ENCODE peak calls at places on chromosomes 4 and X, in eight cellular contexts. One of them, this sample, is unnamed. For H3K9me3, the result is how much of the 10 kb centered on the place peaks cover.

GRCh38 chrX:23908219-23909003 is 605 bp downstream of the CXorf58 start:
- DNase-seq in tibial nerve: no peak
- DNase-seq in pancreas: no peak
- DNase-seq in vagina: no peak
- DNase-seq in ascending aorta: no peak
- DNase-seq in suprapubic skin: no peak
- DNase-seq in transverse colon: no peak
- DNase-seq in left ventricle myocardium inferior: no peak
- DNase-seq in this sample: no peak

GRCh38 chr4:134663742-134664141 is 462.2 kb upstream of the PABPC4L start:
- DNase-seq in tibial nerve: no peak
- DNase-seq in ascending aorta: no peak
- DNase-seq in pancreas: no peak
- DNase-seq in vagina: no peak
- DNase-seq in suprapubic skin: no peak
- DNase-seq in transverse colon: no peak
- DNase-seq in left ventricle myocardium inferior: no peak
- DNase-seq in this sample: no peak

GRCh38 chr4:176261481-176261880 is 7.5 kb downstream of the ASB5 start:
- DNase-seq in vagina: no peak
- DNase-seq in left ventricle myocardium inferior: no peak
- DNase-seq in pancreas: no peak
- DNase-seq in tibial nerve: no peak
- DNase-seq in suprapubic skin: no peak
- DNase-seq in ascending aorta: no peak
- DNase-seq in transverse colon: no peak
- DNase-seq in this sample: no peak

GRCh38 chr4:168531305-168531704 is 34.5 kb downstream of the PALLD start:
- DNase-seq in pancreas: no peak
- DNase-seq in tibial nerve: no peak
- DNase-seq in ascending aorta: no peak
- DNase-seq in left ventricle myocardium inferior: no peak
- DNase-seq in transverse colon: no peak
- DNase-seq in vagina: no peak
- DNase-seq in suprapubic skin: no peak
- DNase-seq in this sample: no peak

GRCh38 chr4:176002007-176002623 is 63.5 kb upstream of the WDR17 start:
- DNase-seq in left ventricle myocardium inferior: no peak
- DNase-seq in vagina: no peak
- DNase-seq in suprapubic skin: no peak
- DNase-seq in transverse colon: peak
- DNase-seq in ascending aorta: no peak
- DNase-seq in pancreas: peak
- DNase-seq in tibial nerve: no peak
- DNase-seq in this sample: no peak

GRCh38 chr4:55321707-55322264 is 24.3 kb upstream of the SRD5A3 start:
- DNase-seq in transverse colon: peak
- DNase-seq in vagina: no peak
- DNase-seq in ascending aorta: no peak
- DNase-seq in tibial nerve: peak
- DNase-seq in suprapubic skin: peak
- DNase-seq in pancreas: no peak
- DNase-seq in left ventricle myocardium inferior: peak
- DNase-seq in this sample: no peak

GRCh38 chr4:73086095-73086869 is 16.8 kb upstream of the COX18 start:
- DNase-seq in transverse colon: no peak
- DNase-seq in tibial nerve: no peak
- DNase-seq in vagina: no peak
- DNase-seq in suprapubic skin: no peak
- DNase-seq in pancreas: no peak
- DNase-seq in ascending aorta: no peak
- DNase-seq in left ventricle myocardium inferior: no peak
- DNase-seq in this sample: no peak

GRCh38 chr4:163681208-163681821 is 186.8 kb downstream of the TMA16 start:
- DNase-seq in tibial nerve: peak
- DNase-seq in left ventricle myocardium inferior: no peak
- DNase-seq in ascending aorta: no peak
- DNase-seq in vagina: no peak
- DNase-seq in transverse colon: no peak
- DNase-seq in pancreas: no peak
- DNase-seq in suprapubic skin: no peak
- DNase-seq in this sample: no peak

GRCh38 chrX:65750674-65751469 is 83.4 kb downstream of the MSN start:
- DNase-seq in left ventricle myocardium inferior: no peak
- DNase-seq in ascending aorta: no peak
- DNase-seq in transverse colon: peak
- DNase-seq in vagina: no peak
- DNase-seq in pancreas: no peak
- DNase-seq in suprapubic skin: no peak
- DNase-seq in tibial nerve: no peak
- DNase-seq in this sample: no peak

GRCh38 chrX:151505796-151506195 is 57.7 kb upstream of the PASD1 start:
- DNase-seq in left ventricle myocardium inferior: no peak
- DNase-seq in pancreas: no peak
- DNase-seq in vagina: no peak
- DNase-seq in suprapubic skin: no peak
- DNase-seq in transverse colon: no peak
- DNase-seq in tibial nerve: peak
- DNase-seq in ascending aorta: no peak
- DNase-seq in this sample: no peak

GRCh38 chr4:74845834-74846233 is 51.5 kb upstream of the BTC start:
- DNase-seq in pancreas: no peak
- DNase-seq in ascending aorta: no peak
- DNase-seq in transverse colon: no peak
- DNase-seq in suprapubic skin: no peak
- DNase-seq in tibial nerve: no peak
- DNase-seq in vagina: no peak
- DNase-seq in left ventricle myocardium inferior: no peak
- DNase-seq in this sample: no peak

GRCh38 chrX:41900321-41900720 is 23.0 kb downstream of the CASK start:
- DNase-seq in left ventricle myocardium inferior: no peak
- DNase-seq in transverse colon: no peak
- DNase-seq in ascending aorta: no peak
- DNase-seq in suprapubic skin: no peak
- DNase-seq in tibial nerve: no peak
- DNase-seq in vagina: no peak
- DNase-seq in pancreas: no peak
- DNase-seq in this sample: no peak
- H3K9me3 ChIP-seq in left ventricle myocardium inferior: under half
- H3K9me3 ChIP-seq in transverse colon: under half
- H3K9me3 ChIP-seq in ascending aorta: under half
- H3K9me3 ChIP-seq in suprapubic skin: under half
- H3K9me3 ChIP-seq in tibial nerve: under half
- H3K9me3 ChIP-seq in vagina: under half
- H3K9me3 ChIP-seq in pancreas: under half
- H3K9me3 ChIP-seq in this sample: under half

GRCh38 chr4:6873792-6874461 is 35.7 kb upstream of the TBC1D14 start:
- DNase-seq in ascending aorta: no peak
- DNase-seq in suprapubic skin: no peak
- DNase-seq in vagina: no peak
- DNase-seq in left ventricle myocardium inferior: peak
- DNase-seq in transverse colon: peak
- DNase-seq in pancreas: peak
- DNase-seq in tibial nerve: peak
- DNase-seq in this sample: peak

GRCh38 chr4:6869944-6870343 is 39.7 kb upstream of the TBC1D14 start:
- DNase-seq in tibial nerve: no peak
- DNase-seq in vagina: no peak
- DNase-seq in pancreas: no peak
- DNase-seq in suprapubic skin: no peak
- DNase-seq in left ventricle myocardium inferior: peak
- DNase-seq in ascending aorta: no peak
- DNase-seq in transverse colon: no peak
- DNase-seq in this sample: no peak

GRCh38 chr4:6875431-6875831 is 34.2 kb upstream of the TBC1D14 start:
- DNase-seq in pancreas: no peak
- DNase-seq in transverse colon: no peak
- DNase-seq in left ventricle myocardium inferior: peak
- DNase-seq in ascending aorta: peak
- DNase-seq in suprapubic skin: no peak
- DNase-seq in vagina: no peak
- DNase-seq in tibial nerve: peak
- DNase-seq in this sample: no peak

GRCh38 chr4:6876440-6876839 is 33.2 kb upstream of the TBC1D14 start:
- DNase-seq in vagina: no peak
- DNase-seq in suprapubic skin: no peak
- DNase-seq in tibial nerve: no peak
- DNase-seq in pancreas: no peak
- DNase-seq in transverse colon: no peak
- DNase-seq in left ventricle myocardium inferior: no peak
- DNase-seq in ascending aorta: no peak
- DNase-seq in this sample: no peak

GRCh38 chr4:6873291-6873690 is 36.3 kb upstream of the TBC1D14 start:
- DNase-seq in transverse colon: no peak
- DNase-seq in ascending aorta: no peak
- DNase-seq in pancreas: no peak
- DNase-seq in vagina: no peak
- DNase-seq in tibial nerve: no peak
- DNase-seq in left ventricle myocardium inferior: no peak
- DNase-seq in suprapubic skin: no peak
- DNase-seq in this sample: no peak
- TF ChIP-seq CTCF in transverse colon: no peak
- TF ChIP-seq CTCF in ascending aorta: no peak
- TF ChIP-seq CTCF in pancreas: no peak
- TF ChIP-seq CTCF in vagina: no peak
- TF ChIP-seq CTCF in tibial nerve: no peak
- TF ChIP-seq CTCF in left ventricle myocardium inferior: no peak
- TF ChIP-seq CTCF in suprapubic skin: no peak
- TF ChIP-seq CTCF in this sample: no peak

GRCh38 chrX:85815203-85815751 is 232.1 kb downstream of the CHM start:
- DNase-seq in pancreas: no peak
- DNase-seq in left ventricle myocardium inferior: no peak
- DNase-seq in transverse colon: no peak
- DNase-seq in tibial nerve: no peak
- DNase-seq in suprapubic skin: no peak
- DNase-seq in vagina: no peak
- DNase-seq in ascending aorta: no peak
- DNase-seq in this sample: no peak
- H3K9me3 ChIP-seq in pancreas: under half
- H3K9me3 ChIP-seq in left ventricle myocardium inferior: under half
- H3K9me3 ChIP-seq in transverse colon: under half
- H3K9me3 ChIP-seq in tibial nerve: under half
- H3K9me3 ChIP-seq in suprapubic skin: under half
- H3K9me3 ChIP-seq in vagina: under half
- H3K9me3 ChIP-seq in ascending aorta: under half
- H3K9me3 ChIP-seq in this sample: under half

GRCh38 chr4:114807759-114808404 is 209.3 kb downstream of the UGT8 start:
- DNase-seq in tibial nerve: no peak
- DNase-seq in pancreas: peak
- DNase-seq in suprapubic skin: no peak
- DNase-seq in ascending aorta: no peak
- DNase-seq in transverse colon: no peak
- DNase-seq in vagina: no peak
- DNase-seq in left ventricle myocardium inferior: no peak
- DNase-seq in this sample: no peak
- TF ChIP-seq CTCF in tibial nerve: peak
- TF ChIP-seq CTCF in pancreas: peak
- TF ChIP-seq CTCF in suprapubic skin: peak
- TF ChIP-seq CTCF in ascending aorta: peak
- TF ChIP-seq CTCF in transverse colon: peak
- TF ChIP-seq CTCF in vagina: no peak
- TF ChIP-seq CTCF in left ventricle myocardium inferior: peak
- TF ChIP-seq CTCF in this sample: peak

DNA sequence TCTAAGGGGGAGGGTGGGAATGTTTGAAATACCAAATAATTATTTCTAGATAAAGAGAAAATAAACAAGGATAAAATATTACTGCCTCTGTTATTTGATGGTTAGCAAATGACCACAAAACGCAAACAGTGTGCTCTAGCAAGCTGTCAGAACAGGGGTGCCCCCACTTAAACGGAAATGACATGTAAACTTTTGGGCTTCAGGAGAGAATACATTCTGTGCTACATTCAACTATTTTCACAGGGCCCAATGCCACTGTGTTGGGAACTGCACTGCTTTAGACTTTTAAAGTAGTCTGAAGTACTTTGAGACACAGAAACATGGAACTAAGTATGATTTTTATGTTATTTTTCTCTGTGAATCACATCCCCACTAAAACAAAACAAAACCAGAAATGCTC is 14.1 kb downstream of the CD40LG start:
- DNase-seq in ascending aorta: no peak
- DNase-seq in vagina: no peak
- DNase-seq in transverse colon: no peak
- DNase-seq in tibial nerve: no peak
- DNase-seq in pancreas: no peak
- DNase-seq in suprapubic skin: no peak
- DNase-seq in left ventricle myocardium inferior: no peak
- DNase-seq in this sample: no peak
- H3K9me3 ChIP-seq in ascending aorta: under half
- H3K9me3 ChIP-seq in vagina: under half
- H3K9me3 ChIP-seq in transverse colon: under half
- H3K9me3 ChIP-seq in tibial nerve: under half
- H3K9me3 ChIP-seq in pancreas: under half
- H3K9me3 ChIP-seq in suprapubic skin: under half
- H3K9me3 ChIP-seq in left ventricle myocardium inferior: under half
- H3K9me3 ChIP-seq in this sample: under half

This sample was measured in CD4-positive, alpha-beta T cell.